ENCODE peak calls at places on chromosomes 12 and 14, in six cellular contexts. X is IMR-90, V is H1, D is H9, J is mesenchymal stem cell, P is trophoblast cell. U is an unnamed sample.
A peak's percentile ranks its signal among the peaks of the same experiment; 100 is the strongest.

GRCh38 chr12:123165537-123165936 is 14.6 kb upstream of the PITPNM2 start:
- DNase-seq in X (no peak), P (no peak), D (no peak), J (no peak), V (no peak), U (no peak)

GRCh38 chr12:32455607-32456063 is 56.3 kb downstream of the FGD4 start:
- DNase-seq in X (peak; percentile 82), D (no peak), J (peak; percentile 77), P (peak; percentile 85), V (no peak), U (peak; percentile 32)

GRCh38 chr12:10033783-10034381 is 3.4 kb downstream of the CLEC9A start:
- DNase-seq in P (peak; percentile 67), D (no peak), V (no peak), X (peak; percentile 18), J (peak; percentile 38), U (no peak)

GRCh38 chr12:25337916-25338315 is 87.2 kb upstream of the KRAS start:
- DNase-seq in J (no peak), D (no peak), P (no peak), V (no peak), X (no peak), U (no peak)

GRCh38 chr14:99077076-99077843 is 194.7 kb downstream of the BCL11B start:
- DNase-seq in V (peak; percentile 17), D (no peak), P (no peak), J (no peak), X (no peak), U (no peak)

GRCh38 chr12:570237-570925 is 92.9 kb downstream of the NINJ2 start:
- DNase-seq in P (peak; percentile 74), D (peak; percentile 89), V (peak; percentile 80), J (peak; percentile 92), X (peak; percentile 82), U (peak; percentile 45)

GRCh38 chr12:90938451-90938850 is 16.5 kb downstream of the CCER1 start:
- DNase-seq in V (no peak), P (peak; percentile 86), X (peak; percentile 73), J (peak; percentile 75), D (no peak), U (no peak)

GRCh38 chr14:41374092-41374491 is 232.6 kb upstream of the LRFN5 start:
- DNase-seq in J (no peak), D (no peak), V (no peak), P (no peak), X (no peak), U (no peak)

GRCh38 chr12:114628199-114628598 is 55.8 kb downstream of the TBX3 start:
- DNase-seq in V (no peak), J (no peak), D (peak; percentile 39), P (peak; percentile 14), X (no peak), U (no peak)

GRCh38 chr14:90759370-90760054 is 56.7 kb downstream of the TTC7B start:
- DNase-seq in V (peak; percentile 36), J (no peak), X (no peak), D (no peak), P (no peak), U (no peak)

GRCh38 chr12:103677341-103677740 is 90.3 kb downstream of the STAB2 start:
- DNase-seq in X (no peak), P (peak; percentile 78), V (no peak), J (no peak), D (peak; percentile 51), U (no peak)

GRCh38 chr12:120263725-120264040 is 1.8 kb downstream of the PXN start:
- DNase-seq in J (no peak), D (no peak), X (no peak), V (no peak), P (no peak), U (no peak)

GRCh38 chr12:80364056-80364455 is 80.0 kb upstream of the PTPRQ start:
- DNase-seq in D (no peak), P (no peak), V (no peak), X (peak; percentile 10), J (peak; percentile 1), U (no peak)

DNA sequence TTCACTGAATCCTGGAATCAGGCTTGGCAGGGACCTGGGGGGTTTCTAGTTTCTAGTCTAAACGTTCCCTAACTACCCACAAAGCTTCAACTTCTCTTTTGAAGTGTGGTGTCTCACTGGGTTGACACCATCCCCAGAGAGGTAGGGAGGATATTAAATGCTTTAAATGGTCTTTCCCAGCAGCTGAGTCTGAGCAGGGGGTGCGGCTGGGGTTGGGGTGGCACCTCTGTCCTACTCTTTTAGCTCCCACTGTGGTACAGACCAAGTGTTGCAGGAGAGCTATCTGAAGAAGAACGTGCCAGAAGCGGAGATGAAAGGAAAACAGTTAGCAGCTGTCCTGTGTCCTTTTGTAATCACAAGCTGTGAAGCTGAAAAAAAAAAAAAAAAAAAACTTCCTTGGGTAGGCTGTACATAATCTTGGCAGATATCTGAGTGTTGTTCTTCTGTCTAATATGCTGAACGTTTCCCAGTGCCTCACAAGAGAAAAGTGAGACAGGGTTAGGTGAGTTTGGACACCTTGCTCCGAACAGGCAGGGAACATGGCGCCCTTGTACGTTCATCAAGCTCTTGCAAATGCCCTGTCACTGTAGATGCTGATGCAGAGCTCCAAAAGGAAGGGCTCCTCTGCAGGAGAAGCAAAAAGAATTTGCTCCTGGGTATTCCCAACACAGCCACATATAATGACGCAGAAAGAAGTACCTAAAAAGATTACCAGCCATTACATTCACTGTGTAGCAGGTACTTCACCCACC is 447.2 kb downstream of the APAF1 start:
- DNase-seq in D (no peak), X (no peak), V (no peak), J (no peak), P (no peak), U (no peak)
- H4K91ac ChIP-seq in D (no peak overlapping the region), X (no peak overlapping the region), V (no peak overlapping the region), J (no peak overlapping the region), P (no peak overlapping the region), U (no peak overlapping the region)

DNA sequence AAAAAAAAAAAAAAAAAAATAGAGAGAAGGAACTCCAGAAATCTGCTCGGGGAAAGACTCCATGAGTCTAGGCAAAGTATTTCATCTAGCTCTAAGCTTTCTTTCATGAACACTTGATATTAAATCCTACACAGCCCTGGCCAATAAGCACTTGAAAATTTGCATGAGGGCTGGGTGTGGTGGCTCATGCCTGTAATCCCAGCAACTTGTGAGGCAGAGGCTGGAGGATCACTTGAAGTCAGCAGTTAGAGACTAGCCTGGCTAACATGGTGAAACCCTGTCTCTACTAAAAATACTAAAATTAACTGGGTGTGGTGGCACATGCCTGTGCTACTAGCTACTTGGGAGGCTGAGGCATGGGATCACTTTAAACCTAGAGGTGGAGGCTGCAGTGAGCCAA is 13.1 kb upstream of the METAP2 start:
- DNase-seq in D (no peak), J (no peak), X (no peak), V (no peak), P (peak; percentile 5), U (no peak)
- H3K14ac ChIP-seq in D (no peak overlapping the region), J (no peak overlapping the region), X (no peak overlapping the region), V (no peak overlapping the region), P (no peak overlapping the region), U (no peak overlapping the region)

DNA sequence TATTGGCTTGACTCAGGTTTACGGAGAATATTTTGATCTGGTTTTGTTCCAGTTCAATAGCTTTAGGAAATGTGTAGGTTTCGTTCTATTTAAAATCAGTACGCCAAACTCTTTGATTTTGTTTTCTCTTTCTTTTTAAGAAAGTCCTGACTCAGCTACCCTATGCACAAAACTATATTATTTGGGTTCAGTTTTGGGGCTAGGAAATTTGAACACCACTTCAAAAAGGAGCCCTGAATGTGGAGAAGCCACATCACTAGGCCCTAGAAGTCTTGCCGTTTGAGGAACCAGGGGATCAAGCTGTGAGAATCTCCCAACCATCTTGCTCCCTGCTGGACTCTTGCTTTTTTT is 168.2 kb upstream of the BCL2L14 start:
- DNase-seq in D (no peak), X (no peak), V (no peak), J (no peak), P (no peak), U (no peak)
- H4K91ac ChIP-seq in D (no peak overlapping the region), X (no peak overlapping the region), V (no peak overlapping the region), J (no peak overlapping the region), P (no peak overlapping the region), U (no peak overlapping the region)

GRCh38 chr12:49912345-49912744 is 8.6 kb upstream of the FAIM2 start:
- DNase-seq in P (no peak), J (no peak), X (no peak), V (no peak), D (peak; percentile 33), U (no peak)
- H3K14ac ChIP-seq in P (no peak overlapping the region), J (peak overlapping the region; percentile 64), X (no peak overlapping the region), V (no peak overlapping the region), D (no peak overlapping the region), U (no peak overlapping the region)

GRCh38 chr12:34598851-34599529 is 576.7 kb downstream of the ALG10 start:
- DNase-seq in J (no peak), X (no peak), D (no peak), P (no peak), V (no peak), U (no peak)
- H4K91ac ChIP-seq in J (no peak overlapping the region), X (no peak overlapping the region), D (no peak overlapping the region), P (no peak overlapping the region), V (no peak overlapping the region), U (no peak overlapping the region)

GRCh38 chr14:93375673-93376156 is 28.7 kb downstream of the COX8C start:
- DNase-seq in X (no peak), V (no peak), P (peak; percentile 16), D (no peak), J (no peak), U (no peak)

GRCh38 chr14:93381644-93382043 is 34.7 kb downstream of the COX8C start:
- DNase-seq in J (no peak), V (no peak), X (no peak), D (no peak), P (no peak), U (no peak)

GRCh38 chr14:93379841-93380240 is 32.9 kb downstream of the COX8C start:
- DNase-seq in D (no peak), J (no peak), P (no peak), V (no peak), X (no peak), U (no peak)
- H3K14ac ChIP-seq in D (no peak overlapping the region), J (no peak overlapping the region), P (no peak overlapping the region), V (no peak overlapping the region), X (no peak overlapping the region), U (no peak overlapping the region)

DNA sequence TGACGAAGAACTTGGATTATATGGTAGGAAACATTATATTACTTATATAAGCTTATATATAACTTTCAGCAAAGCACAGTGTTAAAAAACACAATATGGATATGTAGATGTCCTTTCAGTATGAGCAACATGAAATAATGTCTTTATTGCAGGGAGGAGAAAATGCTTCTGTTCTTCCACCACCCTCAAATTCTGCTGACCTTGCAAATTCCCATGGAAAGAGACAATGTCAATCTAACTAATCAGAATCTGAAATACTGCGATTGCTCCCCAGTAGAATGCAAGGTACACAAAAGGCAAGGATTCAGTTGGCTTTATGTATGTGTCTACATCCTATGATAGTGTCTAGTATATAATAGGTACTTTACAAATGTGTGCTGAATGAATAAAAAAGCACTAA is 26.4 kb downstream of the MGAT4C start:
- DNase-seq in P (no peak), J (no peak), X (no peak), V (no peak), D (no peak), U (no peak)
- H4K91ac ChIP-seq in P (no peak overlapping the region), J (no peak overlapping the region), X (no peak overlapping the region), V (no peak overlapping the region), D (no peak overlapping the region), U (no peak overlapping the region)

DNA sequence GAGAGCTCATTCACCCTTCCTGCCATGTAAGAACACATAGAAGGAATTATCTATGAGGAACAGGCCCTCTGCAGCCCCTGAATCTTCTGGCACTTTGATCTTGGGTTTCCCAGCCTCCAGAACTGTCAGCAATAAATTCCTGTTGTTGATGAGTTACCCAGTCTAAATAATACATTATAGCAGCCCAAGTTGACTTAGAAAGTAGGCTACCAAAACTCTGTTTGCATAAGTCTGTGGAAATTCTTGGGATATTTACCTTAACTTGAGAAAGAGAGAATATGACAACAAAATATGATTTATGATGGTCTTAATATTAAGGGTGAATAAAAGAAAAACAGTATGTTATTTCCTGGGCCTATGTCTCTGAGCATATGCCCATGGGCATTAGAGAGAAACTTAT is 433.0 kb upstream of the LMO3 start:
- DNase-seq in X (no peak), J (no peak), V (no peak), P (no peak), D (no peak), U (no peak)
- H3K14ac ChIP-seq in X (no peak overlapping the region), J (no peak overlapping the region), V (no peak overlapping the region), P (no peak overlapping the region), D (no peak overlapping the region), U (no peak overlapping the region)

U was measured in neuronal stem cell.